ENCODE peak calls at places on chromosomes 13 and 19, in four cellular contexts. X is heart left ventricle, J is uterus, S is GM12878. U is an unnamed sample.

GRCh38 chr13:58960909-58961308 is 1202.8 kb downstream of the DIAPH3 start:
- DNase-seq in X (no peak), J (no peak), S (no peak), U (no peak)

GRCh38 chr13:82678052-82678451 is 1204.2 kb downstream of the SLITRK1 start:
- DNase-seq in X (no peak), J (no peak), S (no peak), U (no peak)

GRCh38 chr19:8607386-8607785 is 3.1 kb downstream of the ADAMTS10 start:
- DNase-seq in X (peak; percentile 74), J (no peak), S (no peak), U (no peak)

GRCh38 chr13:91347996-91348905 is 764 bp downstream of the MIR17HG start:
- DNase-seq in X (peak; percentile 45), J (peak; percentile 26), S (no peak), U (no peak)

GRCh38 chr13:103883152-103883551 is 816.9 kb upstream of the SLC10A2 start:
- DNase-seq in X (peak; percentile 87), J (peak; percentile 49), S (no peak), U (no peak)

GRCh38 chr13:27534108-27534975 is 84.0 kb upstream of the MTIF3 start:
- DNase-seq in X (no peak), J (no peak), S (no peak), U (no peak)

GRCh38 chr13:49652691-49653305 is 24.5 kb downstream of the ARL11 start:
- DNase-seq in X (no peak), J (no peak), S (no peak), U (no peak)

GRCh38 chr19:2328401-2329161 is at the start of the genes LSM7 and SPPL2B:
- DNase-seq in X (peak; percentile 94), J (peak; percentile 87), S (peak; percentile 64), U (peak; percentile 37)

GRCh38 chr13:40191186-40191980 is 475.1 kb downstream of the FOXO1 start:
- DNase-seq in X (no peak), J (no peak), S (no peak), U (no peak)

GRCh38 chr13:74796126-74796643 is 662.0 kb upstream of the KLF12 start:
- DNase-seq in X (no peak), J (no peak), S (no peak), U (no peak)

GRCh38 chr19:29849234-29849633 is 37.4 kb downstream of the CCNE1 start:
- DNase-seq in X (no peak), J (no peak), S (no peak), U (no peak)

GRCh38 chr13:46640843-46641242 is 87.9 kb downstream of the LRCH1 start:
- DNase-seq in X (no peak), J (no peak), S (no peak), U (no peak)

GRCh38 chr13:38417727-38418126 is 68.1 kb downstream of the UFM1 start:
- DNase-seq in X (no peak), J (no peak), S (no peak), U (no peak)

GRCh38 chr19:38617283-38617763 is 430 bp downstream of the MAP4K1 start:
- DNase-seq in X (no peak), J (no peak), S (peak; percentile 9), U (no peak)

GRCh38 chr13:36965767-36966166 is 33.4 kb downstream of the ALG5 start:
- DNase-seq in X (no peak), J (no peak), S (no peak), U (no peak)

GRCh38 chr13:47454986-47455385 is 546.1 kb downstream of the SUCLA2 start:
- DNase-seq in X (no peak), J (no peak), S (no peak), U (no peak)

GRCh38 chr13:37403776-37404497 is 194.6 kb downstream of the POSTN start:
- DNase-seq in X (no peak), J (no peak), S (no peak), U (no peak)

GRCh38 chr19:11125994-11126685 is 29.4 kb downstream of the SPC24 start:
- DNase-seq in X (peak; percentile 87), J (peak; percentile 91), S (no peak), U (no peak)

GRCh38 chr13:43935878-43936277 is 56.2 kb downstream of the LACC1 start:
- DNase-seq in X (no peak), J (no peak), S (no peak), U (no peak)

GRCh38 chr19:18520848-18521691 is 800 bp downstream of the ELL start:
- DNase-seq in X (peak; percentile 58), J (peak; percentile 45), S (no peak), U (no peak)

GRCh38 chr19:12841094-12841493 is 2.8 kb downstream of the MAST1 start:
- DNase-seq in X (no peak), J (no peak), S (no peak), U (no peak)

GRCh38 chr19:53980553-53981407 is 10.7 kb upstream of the CACNG6 start:
- DNase-seq in X (no peak), J (no peak), S (no peak), U (no peak)

GRCh38 chr13:99380921-99381645 is 73.9 kb upstream of the GPR183 start:
- DNase-seq in X (no peak), J (no peak), S (peak; percentile 82), U (no peak)

GRCh38 chr13:54196684-54197083 is 1168.1 kb downstream of the OLFM4 start:
- DNase-seq in X (no peak), J (no peak), S (no peak), U (no peak)

GRCh38 chr19:52566121-52566520 is 4.0 kb upstream of the ZNF701 start:
- DNase-seq in X (no peak), J (no peak), S (no peak), U (no peak)

GRCh38 chr19:49442793-49443365 is 1.6 kb upstream of the SLC17A7 start:
- DNase-seq in X (peak; percentile 97), J (peak; percentile 95), S (no peak), U (peak; percentile 39)

GRCh38 chr19:5232798-5233505 is 107.7 kb downstream of the PTPRS start:
- DNase-seq in X (no peak), J (no peak), S (no peak), U (no peak)

GRCh38 chr13:99312493-99312883 is 5.3 kb upstream of the GPR183 start:
- DNase-seq in X (peak; percentile 75), J (peak; percentile 63), S (no peak), U (peak; percentile 23)

GRCh38 chr13:42524487-42525034 is 49.4 kb upstream of the TNFSF11 start:
- DNase-seq in X (no peak), J (no peak), S (peak; percentile 45), U (no peak)

GRCh38 chr19:6997679-6998445 is 23.4 kb downstream of the MBD3L2B start:
- DNase-seq in X (no peak), J (no peak), S (no peak), U (no peak)

GRCh38 chr19:33621065-33621785 is 528 bp upstream of the CHST8 start:
- DNase-seq in X (no peak), J (no peak), S (no peak), U (no peak)
- TF ChIP-seq POLR2A in X (no peak), J (no peak), S (no peak), U (no peak)

DNA sequence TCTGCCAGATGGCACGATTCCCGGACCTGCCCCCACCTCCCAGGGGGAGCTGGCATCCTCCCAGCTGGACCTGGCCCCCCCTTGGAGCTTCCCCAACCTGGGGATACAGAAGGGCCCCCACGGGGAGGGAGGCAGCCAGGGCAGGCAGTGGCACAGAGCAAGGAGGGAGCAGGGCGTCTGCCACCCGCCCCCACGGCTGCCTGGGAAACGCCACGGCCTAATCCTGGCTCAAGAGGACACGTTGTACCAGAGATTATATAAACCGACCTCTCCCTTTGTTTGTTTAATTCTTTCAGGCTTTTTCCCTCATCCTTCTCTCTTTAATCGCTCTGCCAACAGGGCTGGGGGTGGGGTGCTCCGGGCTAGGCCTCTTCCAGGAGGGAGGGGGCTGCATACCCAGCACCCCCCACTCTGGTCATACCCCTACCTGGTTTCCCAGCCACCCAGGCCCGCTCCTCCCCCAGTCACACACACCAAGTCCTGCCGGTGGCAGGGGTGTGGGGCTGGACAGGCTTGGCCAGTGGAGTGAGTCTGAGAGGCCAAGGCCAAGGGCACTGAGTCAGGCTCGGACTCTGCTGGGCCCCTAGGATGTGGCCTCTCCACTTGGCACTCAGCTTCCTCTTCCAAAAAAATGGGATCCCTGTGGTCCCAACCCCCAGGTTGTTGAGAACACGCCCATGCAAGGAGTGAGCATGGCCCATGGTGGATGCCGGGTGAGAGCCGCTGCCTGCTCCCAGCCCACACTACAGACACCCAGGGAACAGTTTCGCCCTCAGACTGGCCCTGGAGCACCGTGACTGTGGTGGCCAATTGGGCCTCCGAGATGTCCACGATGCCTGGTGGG is 29.5 kb upstream of the NFIC start:
- DNase-seq in X (peak; percentile 93), J (peak; percentile 95), S (no peak), U (no peak)
- TF ChIP-seq POLR2A in X (no peak), J (peak; percentile 34), S (no peak), U (no peak)

GRCh38 chr13:64648293-64648692 is 2581.8 kb downstream of the PCDH9 start:
- DNase-seq in X (no peak), J (no peak), S (no peak), U (no peak)
- TF ChIP-seq POLR2A in X (no peak), J (no peak), S (no peak), U (no peak)

GRCh38 chr19:44021221-44021620 is 4.0 kb upstream of the ZNF222 start:
- DNase-seq in X (no peak), J (no peak), S (no peak), U (no peak)

GRCh38 chr19:44024900-44025216 is 321 bp upstream of the ZNF222 start:
- DNase-seq in X (no peak), J (no peak), S (no peak), U (no peak)

GRCh38 chr19:44019498-44019897 is 5.7 kb upstream of the ZNF222 start:
- DNase-seq in X (no peak), J (no peak), S (no peak), U (no peak)

DNA sequence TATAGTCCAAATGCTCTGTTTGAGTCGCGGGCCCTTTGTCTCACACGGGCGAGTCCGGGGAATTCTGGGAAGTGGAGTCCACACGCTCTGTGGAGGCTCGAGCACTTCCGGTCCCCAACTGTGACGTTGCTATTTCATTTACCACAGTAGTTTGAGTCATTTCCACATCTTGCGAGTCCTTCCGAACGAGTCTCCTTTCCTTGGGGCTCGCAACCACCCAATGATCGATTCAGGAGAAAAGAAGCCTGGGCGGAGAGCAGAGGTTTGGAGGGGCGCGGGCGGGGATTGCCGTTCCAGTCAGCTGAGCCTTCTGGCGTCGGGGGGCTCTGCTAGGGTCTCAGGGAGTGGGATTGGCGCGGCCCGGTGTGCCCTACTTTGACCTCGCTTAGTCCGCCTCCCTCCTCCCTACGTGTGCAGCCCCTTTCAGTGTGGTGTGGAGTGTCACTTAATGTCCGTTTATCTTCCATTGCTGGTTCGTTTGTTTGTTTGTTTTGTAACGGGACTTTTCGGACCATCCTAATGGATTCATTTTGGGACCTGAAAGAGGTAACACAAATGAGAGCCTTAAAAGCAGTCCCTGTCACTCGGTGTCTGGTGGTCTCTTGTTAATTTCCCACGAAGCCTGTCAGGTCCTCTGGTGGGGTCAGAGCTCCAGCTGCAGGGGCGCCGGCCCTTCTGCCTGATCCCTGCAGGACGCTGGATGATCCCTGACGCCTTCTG is at the start of gene ZNF222:
- DNase-seq in X (peak; percentile 91), J (peak; percentile 83), S (peak; percentile 68), U (peak; percentile 27)
- TF ChIP-seq POLR2A in X (no peak), J (no peak), S (peak; percentile 44), U (no peak)

U was measured in esophagus squamous epithelium.